ENCODE peak calls at places on chromosome 7, in seven cellular contexts. F is stimulated activated CD8-positive, alpha-beta memory T cell treated with anti-CD3 and anti-CD28 coated beads, Interleukin-4, amount 100 ng/mL, for 4 hours; Z is endodermal cell; V is AG09319; T is adipocyte; I is cardiac muscle cell; X is left lobe of liver. J is an unnamed sample.

GRCh38 chr7:43784030-43785001 is 25.8 kb downstream of the BLVRA start:
- DNase-seq in F (no peak), Z (no peak), V (no peak), T (no peak), I (peak), X (peak), J (no peak)

GRCh38 chr7:151755131-151755787 is 121.7 kb downstream of the PRKAG2 start:
- DNase-seq in F (no peak), Z (no peak), V (no peak), T (no peak), I (peak), X (no peak), J (no peak)

GRCh38 chr7:34756025-34756437 is 98.0 kb downstream of the NPSR1 start:
- DNase-seq in F (no peak), Z (no peak), V (no peak), T (peak), I (no peak), X (no peak), J (no peak)

GRCh38 chr7:95229301-95229700 is 95.0 kb downstream of the PON1 start:
- DNase-seq in F (no peak), Z (peak), V (no peak), T (no peak), I (no peak), X (no peak), J (no peak)

GRCh38 chr7:128874140-128875031 is 11.7 kb downstream of the ATP6V1F start:
- DNase-seq in F (no peak), Z (no peak), V (no peak), T (no peak), I (no peak), X (no peak), J (no peak)

GRCh38 chr7:22344655-22345054 is 12.3 kb downstream of the RAPGEF5 start:
- DNase-seq in F (no peak), Z (no peak), V (no peak), T (no peak), I (no peak), X (no peak), J (no peak)

GRCh38 chr7:155533827-155534690 is 12.3 kb downstream of the CNPY1 start:
- DNase-seq in F (no peak), Z (peak), V (no peak), T (peak), I (peak), X (no peak), J (no peak)

GRCh38 chr7:98357751-98358161 is 43.1 kb downstream of the BAIAP2L1 start:
- DNase-seq in F (no peak), Z (no peak), V (no peak), T (peak), I (peak), X (peak), J (no peak)

GRCh38 chr7:104862719-104863118 is 151.3 kb upstream of the KMT2E start:
- DNase-seq in F (no peak), Z (peak), V (no peak), T (no peak), I (peak), X (no peak), J (no peak)

GRCh38 chr7:79610905-79611304 is 157.4 kb upstream of the MAGI2 start:
- DNase-seq in F (no peak), Z (no peak), V (no peak), T (no peak), I (peak), X (no peak), J (no peak)

GRCh38 chr7:14196555-14196954 is 207.1 kb upstream of the ETV1 start:
- DNase-seq in F (no peak), Z (no peak), V (no peak), T (no peak), I (peak), X (no peak), J (no peak)

GRCh38 chr7:44561962-44562621 is 11.6 kb downstream of the DDX56 start:
- DNase-seq in F (no peak), Z (peak), V (no peak), T (peak), I (peak), X (peak), J (no peak)

GRCh38 chr7:118224521-118224920 is at the start of gene ANKRD7:
- DNase-seq in F (no peak), Z (no peak), V (no peak), T (no peak), I (no peak), X (no peak), J (no peak)

GRCh38 chr7:15821484-15822122 is 135.1 kb upstream of the MEOX2 start:
- DNase-seq in F (no peak), Z (no peak), V (no peak), T (peak), I (peak), X (no peak), J (no peak)

GRCh38 chr7:95545007-95545615 is 51.2 kb downstream of the PDK4 start:
- DNase-seq in F (no peak), Z (peak), V (peak), T (peak), I (peak), X (peak), J (peak)

GRCh38 chr7:15561840-15562239 is at the start of gene AGMO:
- DNase-seq in F (no peak), Z (no peak), V (no peak), T (no peak), I (peak), X (peak), J (no peak)

GRCh38 chr7:139586286-139586685 is 62.8 kb downstream of the CLEC2L start:
- DNase-seq in F (no peak), Z (no peak), V (no peak), T (no peak), I (no peak), X (no peak), J (no peak)

GRCh38 chr7:27245798-27246691 is 3.4 kb downstream of the EVX1 start:
- DNase-seq in F (no peak), Z (peak), V (no peak), T (no peak), I (no peak), X (no peak), J (no peak)

GRCh38 chr7:45682836-45683555 is 108.8 kb downstream of the ADCY1 start:
- DNase-seq in F (no peak), Z (peak), V (no peak), T (no peak), I (peak), X (no peak), J (no peak)

GRCh38 chr7:20402297-20403230 is 71.9 kb downstream of the ITGB8 start:
- DNase-seq in F (no peak), Z (no peak), V (no peak), T (peak), I (peak), X (no peak), J (no peak)

GRCh38 chr7:138645284-138645683 is 55.9 kb downstream of the SVOPL start:
- DNase-seq in F (no peak), Z (peak), V (no peak), T (no peak), I (no peak), X (no peak), J (no peak)

GRCh38 chr7:44368885-44369284 is 43.5 kb upstream of the CAMK2B start:
- DNase-seq in F (no peak), Z (no peak), V (no peak), T (no peak), I (no peak), X (no peak), J (no peak)

GRCh38 chr7:105815580-105815979 is 60.8 kb downstream of the ATXN7L1 start:
- DNase-seq in F (no peak), Z (no peak), V (no peak), T (no peak), I (peak), X (no peak), J (no peak)

J was measured in left lung.